ENCODE peak calls at places on chromosome 12, in four cellular contexts. D is GM12878, G is K562, O is HCT116. C is an unnamed sample.

GRCh38 chr12:117037296-117038022 is 61.8 kb downstream of the TESC start:
- DNase-seq in O (no peak), D (no peak), G (no peak), C (no peak)

GRCh38 chr12:94046626-94047410 is 101.6 kb upstream of the PLXNC1 start:
- DNase-seq in O (no peak), G (no peak), D (no peak), C (peak; percentile 33)

GRCh38 chr12:57116580-57117281 is 5.6 kb upstream of the STAT6 start:
- DNase-seq in D (no peak), O (no peak), G (peak; percentile 38), C (no peak)

GRCh38 chr12:128745772-128746689 is 77.7 kb downstream of the SLC15A4 start:
- DNase-seq in D (no peak), O (no peak), G (no peak), C (no peak)

GRCh38 chr12:69290545-69291277 is 51.3 kb downstream of the CPSF6 start:
- DNase-seq in G (peak; percentile 79), O (peak; percentile 81), D (peak; percentile 32), C (peak; percentile 89)

GRCh38 chr12:2523317-2523716 is 271.5 kb upstream of the FKBP4 start:
- DNase-seq in G (no peak), O (no peak), D (no peak), C (no peak)

GRCh38 chr12:99154264-99154982 is 493.1 kb upstream of the GARIN6 start:
- DNase-seq in D (no peak), G (no peak), O (no peak), C (no peak)

GRCh38 chr12:42469355-42470006 is 120.1 kb downstream of the PRICKLE1 start:
- DNase-seq in O (no peak), G (no peak), D (peak; percentile 97), C (no peak)

GRCh38 chr12:64091186-64091585 is 130.9 kb downstream of the KICS2 start:
- DNase-seq in O (no peak), D (no peak), G (no peak), C (no peak)

GRCh38 chr12:58368001-58368400 is 426.6 kb downstream of the ATP23 start:
- DNase-seq in G (no peak), O (no peak), D (no peak), C (no peak)

GRCh38 chr12:4107436-4107878 is 166.1 kb upstream of the CCND2 start:
- DNase-seq in O (peak; percentile 26), D (peak; percentile 86), G (peak; percentile 65), C (no peak)

GRCh38 chr12:4786795-4787194 is 66.6 kb downstream of the GALNT8 start:
- DNase-seq in O (no peak), G (no peak), D (no peak), C (peak; percentile 1)

GRCh38 chr12:42810006-42810405 is 220.5 kb upstream of the PRICKLE1 start:
- DNase-seq in D (no peak), G (no peak), O (no peak), C (no peak)

GRCh38 chr12:53616950-53617349 is 9.2 kb downstream of the ATF7 start:
- DNase-seq in G (no peak), O (no peak), D (no peak), C (no peak)

GRCh38 chr12:50072198-50072907 is 12.8 kb upstream of the SMARCD1 start:
- DNase-seq in O (no peak), D (no peak), G (peak; percentile 27), C (no peak)

GRCh38 chr12:109735051-109735521 is 21.5 kb downstream of the FAM222A start:
- DNase-seq in G (no peak), D (no peak), O (no peak), C (no peak)

GRCh38 chr12:89540586-89540985 is 14.7 kb upstream of the POC1B start:
- DNase-seq in O (no peak), D (no peak), G (peak; percentile 24), C (no peak)

GRCh38 chr12:75294797-75295196 is 35.3 kb downstream of the CAPS2 start:
- DNase-seq in O (no peak), G (no peak), D (no peak), C (no peak)
- TF ChIP-seq JUND in O (no peak), G (no peak), D (no peak), C (no peak)

GRCh38 chr12:84599539-84599938 is 313.1 kb downstream of the SLC6A15 start:
- DNase-seq in O (peak; percentile 46), D (no peak), G (no peak), C (no peak)
- TF ChIP-seq JUND in O (peak; percentile 64), D (no peak), G (no peak), C (no peak)

DNA sequence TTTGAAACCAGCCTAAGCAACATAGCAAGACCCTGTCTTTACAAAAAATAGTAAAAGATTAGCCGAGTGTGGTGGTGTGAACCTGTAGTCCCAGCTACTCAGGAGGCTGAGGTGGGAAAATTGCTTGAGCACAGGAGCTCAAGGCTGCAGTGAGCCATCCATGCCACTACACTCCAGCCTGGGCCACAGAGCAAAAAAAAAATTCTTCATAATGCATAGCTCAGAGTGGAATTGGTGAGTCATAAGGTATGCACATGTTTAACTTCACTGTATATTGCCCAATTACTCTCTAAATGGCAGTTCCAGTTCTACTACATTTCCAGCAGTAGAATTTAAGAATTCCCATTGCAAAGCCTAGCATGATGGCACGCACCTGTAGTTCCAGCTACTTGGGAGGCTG is 26.8 kb upstream of the CLIP1 start:
- DNase-seq in O (peak; percentile 62), G (no peak), D (no peak), C (no peak)
- TF ChIP-seq JUND in O (peak; percentile 74), G (peak; percentile 77), D (no peak), C (peak; percentile 84)

DNA sequence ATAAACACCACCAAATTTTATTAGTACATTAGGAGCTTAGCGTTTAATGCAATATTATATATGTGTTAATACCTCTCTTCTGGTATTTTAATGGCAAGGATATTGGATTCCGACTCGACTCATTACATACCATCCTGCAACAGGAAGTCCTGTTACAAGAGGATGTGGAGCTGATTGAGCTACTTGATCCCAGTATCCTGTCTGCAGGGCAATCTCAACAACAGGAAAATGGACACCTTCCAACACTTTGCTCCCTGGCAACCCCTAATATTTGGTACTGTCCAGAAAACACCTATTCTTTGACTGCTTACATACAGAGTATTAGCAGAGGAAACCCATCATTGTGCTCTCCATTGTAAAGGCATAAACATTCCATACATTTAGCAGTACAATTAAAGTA is 45.2 kb downstream of the VEZT start:
- DNase-seq in D (no peak), G (no peak), O (no peak), C (peak; percentile 6)
- TF ChIP-seq JUND in D (no peak), G (no peak), O (no peak), C (no peak)

GRCh38 chr12:130337476-130338303 is at the start of gene PIWIL1:
- DNase-seq in D (no peak), G (peak; percentile 47), O (no peak), C (no peak)

GRCh38 chr12:130334399-130334798 is 3.3 kb upstream of the PIWIL1 start:
- DNase-seq in D (no peak), O (no peak), G (no peak), C (no peak)

GRCh38 chr12:130334937-130335336 is 2.8 kb upstream of the PIWIL1 start:
- DNase-seq in O (no peak), D (no peak), G (no peak), C (no peak)

GRCh38 chr12:130336723-130337475 is 788 bp upstream of the PIWIL1 start:
- DNase-seq in D (no peak), O (no peak), G (no peak), C (no peak)

DNA sequence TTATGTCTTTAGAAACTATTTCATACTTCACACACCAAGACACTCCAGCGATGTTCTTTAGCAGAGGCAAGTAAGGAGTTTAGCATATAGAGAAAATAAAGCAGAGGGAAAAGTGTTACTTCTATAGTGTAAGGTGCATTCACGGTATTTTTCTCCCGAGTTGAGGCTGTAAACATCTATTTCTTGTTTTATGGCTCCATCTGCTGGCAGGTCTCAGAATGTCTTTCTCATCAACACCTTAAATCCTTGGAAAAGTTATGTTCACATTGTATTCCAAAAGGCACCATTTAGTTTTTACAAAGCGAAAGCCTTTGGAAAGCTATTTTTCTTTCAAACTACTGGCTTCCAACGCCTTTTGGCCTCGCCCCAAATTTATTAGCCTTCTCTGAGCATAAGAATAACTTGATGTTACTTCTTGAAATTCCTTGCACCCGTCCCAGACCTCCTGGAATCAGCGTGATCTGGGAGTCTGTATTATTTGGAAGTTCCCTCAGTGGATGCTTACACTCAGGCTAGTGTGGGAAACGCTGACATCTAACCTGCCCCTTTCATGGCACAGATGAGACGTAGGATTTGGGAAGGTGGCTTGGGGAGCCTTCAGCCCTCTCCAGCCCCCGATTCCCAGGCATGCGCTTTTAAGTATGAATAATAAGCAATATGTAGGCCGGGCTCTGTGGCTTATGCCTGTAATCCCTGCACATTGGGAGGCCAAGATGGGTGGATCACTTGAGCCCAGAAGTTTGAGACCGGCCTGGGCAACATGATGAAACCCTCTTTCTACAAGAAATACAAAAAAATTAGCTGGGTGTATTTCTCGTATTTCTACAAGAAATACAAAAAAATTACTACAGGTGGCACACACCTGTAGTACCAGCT is 1.9 kb upstream of the PIWIL1 start:
- DNase-seq in G (peak; percentile 41), D (peak; percentile 3), O (peak; percentile 40), C (peak; percentile 85)
- TF ChIP-seq JUND in G (no peak), D (no peak), O (no peak), C (no peak)

GRCh38 chr12:124917135-124917840 is 2.8 kb upstream of the UBC start:
- DNase-seq in G (peak; percentile 77), O (peak; percentile 99), D (peak; percentile 98), C (peak; percentile 100)

GRCh38 chr12:124915249-124916236 is 1.1 kb upstream of the UBC start:
- DNase-seq in D (no peak), G (peak; percentile 56), O (no peak), C (no peak)

GRCh38 chr12:124914392-124915248 is at the start of gene UBC:
- DNase-seq in G (peak; percentile 88), O (peak; percentile 87), D (no peak), C (peak; percentile 97)

GRCh38 chr12:124917841-124918621 is 3.6 kb upstream of the UBC start:
- DNase-seq in D (no peak), G (no peak), O (no peak), C (peak; percentile 54)

DNA sequence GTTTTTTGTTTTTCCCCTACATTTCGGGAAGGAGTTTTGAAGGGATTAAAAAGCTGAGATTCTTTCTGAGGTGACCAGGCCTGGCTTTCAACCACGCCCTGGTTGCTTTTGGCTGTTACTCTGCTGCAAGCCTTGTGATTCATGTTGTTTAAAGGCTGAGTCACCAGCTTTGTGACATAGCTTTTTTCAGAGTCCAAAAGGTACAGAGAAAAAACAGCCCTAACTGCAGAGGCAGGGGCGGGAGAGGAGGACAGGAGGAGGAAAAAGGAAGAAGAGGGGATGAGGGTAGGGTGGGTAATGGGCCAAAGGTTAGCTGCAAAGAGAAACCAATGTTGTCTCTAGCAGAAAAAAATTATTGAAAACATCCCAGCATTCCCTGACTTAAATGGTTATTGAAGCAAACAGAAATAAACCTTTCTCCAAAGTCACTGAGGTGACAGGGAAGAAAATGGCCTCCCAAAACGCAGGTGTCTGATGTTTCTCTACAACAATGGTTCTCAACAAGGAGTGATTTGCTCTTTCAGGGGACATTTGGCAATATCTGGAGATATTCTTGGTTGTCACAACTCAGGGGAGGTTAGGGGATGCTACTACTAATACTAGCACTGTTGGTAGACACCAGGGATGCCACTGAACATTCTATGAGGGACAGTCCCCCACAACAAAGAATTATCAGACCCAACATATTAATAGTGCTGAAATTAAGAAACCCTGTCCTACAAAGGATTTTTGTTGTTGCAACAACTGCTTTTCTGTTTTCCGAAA is 2.1 kb upstream of the UBC start:
- DNase-seq in D (no peak), G (peak; percentile 20), O (peak; percentile 90), C (no peak)
- TF ChIP-seq JUND in D (no peak), G (peak; percentile 98), O (no peak), C (peak; percentile 88)

DNA sequence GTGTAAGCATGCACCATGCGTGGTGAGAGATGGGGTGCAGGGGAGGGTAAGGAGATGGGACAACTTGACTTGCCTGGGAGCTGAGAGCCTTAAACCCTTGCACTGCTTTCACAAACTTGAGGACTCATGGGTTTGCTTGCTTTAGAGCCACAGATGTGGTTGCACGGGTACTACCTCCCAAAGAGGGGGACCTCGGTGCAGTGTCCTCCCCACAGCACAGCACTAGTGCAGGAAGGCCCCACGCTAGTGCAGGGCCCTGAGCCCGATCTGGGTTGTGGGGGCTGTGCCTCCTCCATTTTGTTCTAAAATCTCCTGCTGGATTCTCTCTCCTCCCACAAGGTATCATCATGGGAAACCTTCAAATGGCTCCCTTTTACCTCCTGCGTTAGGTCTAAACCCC is 11.2 kb downstream of the KRT72 start:
- DNase-seq in G (no peak), D (no peak), O (no peak), C (no peak)
- TF ChIP-seq JUND in G (no peak), D (no peak), O (no peak), C (no peak)

C was measured in T47D.